ENCODE peak calls at places on chromosomes 1 and 21, in seven cellular contexts. Z is CD8-positive, alpha-beta T cell; F is astrocyte of the spinal cord; D is fibroblast of pulmonary artery; S is ascending aorta; K is sigmoid colon; G is cardiac muscle cell. E is an unnamed sample.

GRCh38 chr1:232377494-232377770 is 252.5 kb downstream of the SIPA1L2 start:
- DNase-seq in G (peak), D (peak), S (no peak), F (peak), Z (no peak), K (peak), E (no peak)

GRCh38 chr1:156860113-156860638 is 489 bp upstream of the NTRK1 start:
- DNase-seq in F (peak), K (peak), S (no peak), D (peak), G (peak), Z (peak), E (peak)

GRCh38 chr1:205770618-205771017 is 4.7 kb downstream of the RAB29 start:
- DNase-seq in S (no peak), Z (no peak), K (no peak), D (no peak), F (no peak), G (no peak), E (no peak)

GRCh38 chr1:233668146-233668724 is 54.3 kb downstream of the KCNK1 start:
- DNase-seq in G (peak), K (no peak), Z (no peak), D (peak), F (no peak), S (no peak), E (no peak)

GRCh38 chr1:10755977-10756521 is 40.4 kb downstream of the CASZ1 start:
- DNase-seq in F (no peak), S (no peak), G (peak), Z (peak), K (peak), D (peak), E (peak)

GRCh38 chr1:19651141-19651737 is 7.1 kb downstream of the NBL1 start:
- DNase-seq in G (peak), F (peak), Z (peak), D (peak), K (peak), S (peak), E (peak)

GRCh38 chr1:159916240-159917051 is 8.9 kb downstream of the TAGLN2 start:
- DNase-seq in Z (no peak), G (peak), F (peak), D (peak), S (no peak), K (no peak), E (no peak)

GRCh38 chr1:244022301-244022700 is 28.8 kb upstream of the ZBTB18 start:
- DNase-seq in S (no peak), K (no peak), F (no peak), Z (no peak), D (peak), G (peak), E (no peak)

GRCh38 chr1:245583575-245584330 is 429.0 kb downstream of the KIF26B start:
- DNase-seq in D (peak), K (no peak), Z (no peak), F (no peak), S (no peak), G (peak), E (no peak)

GRCh38 chr1:114075082-114075481 is 78.6 kb downstream of the SYT6 start:
- DNase-seq in D (no peak), G (no peak), K (no peak), F (no peak), Z (no peak), S (no peak), E (no peak)

GRCh38 chr21:37855568-37856391 is 60.5 kb downstream of the KCNJ6 start:
- DNase-seq in F (peak), K (no peak), S (no peak), D (peak), Z (no peak), G (peak), E (no peak)

GRCh38 chr1:228033376-228033775 is 26.6 kb downstream of the WNT3A start:
- DNase-seq in K (no peak), G (no peak), S (no peak), D (no peak), Z (no peak), F (no peak), E (no peak)

GRCh38 chr1:3727042-3727824 is 25.0 kb upstream of the CCDC27 start:
- DNase-seq in K (no peak), S (no peak), F (no peak), G (peak), Z (no peak), D (peak), E (peak)

GRCh38 chr1:41581216-41582003 is 96.9 kb upstream of the EDN2 start:
- DNase-seq in G (no peak), K (no peak), D (no peak), Z (no peak), F (no peak), S (no peak), E (no peak)

DNA sequence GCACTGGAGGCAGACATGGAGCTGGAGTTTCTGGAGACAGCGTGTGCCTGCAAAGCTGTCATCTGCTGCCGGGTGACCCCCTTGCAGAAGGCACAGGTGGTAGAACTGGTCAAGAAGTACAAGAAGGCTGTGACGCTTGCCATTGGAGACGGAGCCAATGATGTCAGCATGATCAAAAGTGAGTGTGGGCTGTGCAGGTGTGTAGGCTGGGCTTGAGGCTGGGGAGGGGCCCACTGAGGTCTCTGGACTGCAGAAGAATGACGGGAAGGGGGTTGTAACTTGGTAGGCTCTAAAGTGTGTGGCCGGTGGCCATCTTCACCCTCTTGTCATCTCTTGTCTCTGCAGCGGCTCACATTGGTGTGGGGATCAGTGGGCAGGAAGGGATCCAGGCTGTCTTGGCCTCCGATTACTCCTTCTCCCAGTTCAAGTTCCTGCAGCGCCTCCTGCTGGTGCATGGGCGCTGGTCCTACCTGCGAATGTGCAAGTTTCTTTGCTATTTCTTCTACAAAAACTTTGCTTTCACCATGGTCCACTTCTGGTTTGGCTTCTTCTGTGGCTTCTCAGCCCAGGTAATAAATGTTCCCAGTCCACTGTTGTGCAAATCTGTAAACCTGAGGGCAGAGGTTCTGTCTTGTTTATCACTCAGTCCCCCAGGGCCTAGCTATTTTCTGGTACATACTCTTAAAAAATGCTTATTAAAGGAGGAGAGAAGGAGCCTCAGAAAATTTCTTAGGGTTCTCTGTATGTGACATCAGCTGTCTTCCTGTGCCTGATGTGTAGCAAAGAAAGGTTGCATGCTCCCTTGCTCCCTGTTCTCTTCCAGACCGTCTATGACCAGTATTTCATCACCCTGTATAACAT is 19.9 kb downstream of the ATP8B2 start:
- DNase-seq in F (peak), S (peak), Z (peak), G (peak), K (no peak), D (peak), E (peak)
- TF ChIP-seq CTCF in F (peak), S (peak), Z (peak), G (peak), K (peak), D (peak), E (peak)

DNA sequence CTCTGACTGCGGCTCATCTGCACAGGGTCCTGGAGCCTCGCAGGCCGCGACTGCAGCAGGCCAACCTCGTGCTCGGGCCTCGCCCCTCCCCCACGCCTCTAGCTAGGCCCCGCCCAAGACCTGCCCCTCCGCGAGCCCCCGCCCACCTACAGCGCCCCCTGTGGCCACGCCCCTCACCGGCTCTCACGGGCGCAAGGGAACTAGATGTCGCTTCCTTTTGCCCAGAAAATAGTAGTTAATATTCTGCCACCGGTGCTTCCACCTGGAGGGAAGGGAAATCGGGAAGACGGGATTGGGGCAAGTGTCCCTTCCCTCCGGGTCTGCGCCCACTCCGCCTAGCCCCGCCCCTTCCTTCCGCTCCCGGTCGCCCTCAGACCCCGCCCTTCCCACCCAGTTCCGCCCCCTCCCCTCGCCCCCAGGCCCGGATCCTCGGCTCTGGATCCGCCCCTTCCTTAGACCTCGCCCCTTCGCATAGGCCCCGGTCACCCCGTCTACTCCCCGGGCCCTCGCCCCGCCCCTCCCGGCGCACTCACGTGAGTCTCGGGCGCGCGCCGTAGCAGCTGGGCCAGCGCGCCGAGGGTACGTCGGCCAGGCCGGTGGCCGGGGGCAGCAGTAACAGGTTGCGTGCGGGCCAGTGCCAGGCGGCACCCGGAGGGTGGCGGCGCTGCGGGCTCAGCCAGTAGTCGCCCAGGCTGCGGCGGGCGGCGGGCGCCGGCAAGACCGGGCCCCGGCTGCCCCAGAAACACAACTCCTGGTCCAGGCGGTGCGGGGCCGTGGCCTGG is 11.0 kb downstream of the FAM229A start:
- DNase-seq in S (peak), G (peak), Z (peak), K (peak), F (peak), D (peak), E (peak)
- TF ChIP-seq CTCF in S (peak), G (peak), Z (peak), K (peak), F (peak), D (peak), E (peak)

GRCh38 chr1:226548281-226549093 is at the start of gene STUM:
- DNase-seq in G (peak), Z (no peak), K (peak), F (no peak), D (peak), S (peak), E (peak)

GRCh38 chr1:226549094-226549936 is 751 bp downstream of the STUM start:
- DNase-seq in S (no peak), K (no peak), Z (no peak), F (no peak), D (no peak), G (no peak), E (no peak)

GRCh38 chr1:226545806-226546596 is 2.6 kb upstream of the STUM start:
- DNase-seq in Z (no peak), D (no peak), F (no peak), G (no peak), K (peak), S (no peak), E (no peak)

GRCh38 chr1:226546926-226547325 is 1.6 kb upstream of the STUM start:
- DNase-seq in K (no peak), S (no peak), G (no peak), F (no peak), D (no peak), Z (no peak), E (no peak)

DNA sequence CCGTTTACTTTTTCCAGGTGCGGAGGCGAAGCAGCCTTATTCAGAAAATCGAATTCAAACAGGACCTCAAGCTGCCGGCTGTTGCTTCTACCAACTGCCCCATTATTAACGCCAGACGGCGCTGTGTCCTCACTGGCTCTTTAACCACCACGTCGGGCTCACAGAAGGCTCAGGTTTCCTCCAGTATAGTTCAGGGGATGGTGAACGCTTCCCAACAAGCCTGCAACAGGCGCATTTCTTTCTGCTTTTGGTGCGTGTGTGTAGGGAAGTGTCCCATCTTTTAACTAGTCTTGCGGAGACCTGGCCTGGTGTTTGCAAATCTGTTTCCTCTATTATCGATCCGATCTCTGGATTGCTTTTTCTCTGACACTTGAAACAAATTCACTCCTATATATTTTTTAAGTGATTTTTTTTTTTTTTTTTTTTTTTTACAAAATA is 791 bp upstream of the STUM start:
- DNase-seq in K (peak), F (peak), D (peak), Z (peak), S (peak), G (peak), E (peak)
- TF ChIP-seq CTCF in K (peak), F (peak), D (no peak), Z (peak), S (peak), G (peak), E (peak)

DNA sequence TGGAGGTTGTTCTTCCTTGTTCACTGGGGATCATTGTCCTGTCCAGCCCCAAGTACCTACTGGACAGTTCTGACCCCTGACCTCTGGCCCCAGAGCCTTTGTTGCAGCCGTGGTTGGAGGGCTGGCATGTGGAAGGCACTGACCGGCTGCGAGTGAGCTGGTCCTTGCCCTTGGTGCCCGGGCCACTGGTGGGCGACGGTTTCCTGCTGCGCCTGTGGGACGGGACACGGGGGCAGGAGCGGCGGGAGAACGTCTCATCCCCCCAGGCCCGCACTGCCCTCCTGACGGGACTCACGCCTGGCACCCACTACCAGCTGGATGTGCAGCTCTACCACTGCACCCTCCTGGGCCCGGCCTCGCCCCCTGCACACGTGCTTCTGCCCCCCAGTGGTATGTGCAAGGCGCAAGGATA is 11.4 kb downstream of the TIE1 start:
- DNase-seq in F (no peak), Z (no peak), S (no peak), D (no peak), K (no peak), G (no peak), E (no peak)
- TF ChIP-seq CTCF in F (no peak), Z (no peak), S (no peak), D (no peak), K (no peak), G (no peak), E (no peak)

DNA sequence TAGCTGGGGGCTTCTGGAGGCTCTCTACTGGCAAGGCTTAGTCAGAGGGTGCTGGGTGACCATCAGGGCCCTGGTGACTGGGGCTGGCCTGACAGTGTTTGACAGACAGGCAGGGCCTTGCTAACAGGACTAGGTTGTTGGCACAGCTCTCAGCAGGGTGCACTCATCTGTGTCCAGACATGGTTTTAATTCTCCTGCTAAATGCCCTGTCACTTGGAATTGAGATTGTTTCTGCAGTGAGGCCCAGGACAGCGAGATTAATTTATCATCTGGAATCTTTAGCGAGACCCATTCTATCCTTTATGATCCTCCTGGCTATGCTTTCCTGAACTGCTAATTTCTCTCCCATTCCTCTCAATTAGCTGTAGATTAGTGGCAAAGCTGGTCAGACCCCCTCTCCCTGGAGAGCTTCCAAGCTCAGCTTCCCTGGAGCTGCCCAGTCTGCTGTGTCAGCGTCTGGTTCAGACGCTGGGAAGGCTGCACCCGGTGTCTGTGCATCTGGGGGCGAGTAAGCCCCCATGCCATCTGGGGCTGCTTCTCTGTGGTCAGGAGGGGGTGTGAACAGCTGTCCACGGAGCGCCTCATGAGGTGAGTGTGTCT is 20.9 kb downstream of the SLC6A17 start:
- DNase-seq in D (no peak), G (no peak), Z (no peak), K (no peak), S (no peak), F (no peak), E (no peak)
- TF ChIP-seq CTCF in D (no peak), G (no peak), Z (no peak), K (no peak), S (no peak), F (no peak), E (no peak)